ENCODE peak calls at places on chromosomes 7 and 10, in six cellular contexts. X, O, D, W, J and G are unnamed samples.

GRCh38 chr7:105268511-105269392 is 120.0 kb downstream of the SRPK2 start:
- DNase-seq in X (peak), O (peak), D (no peak), W (peak), J (peak), G (peak)

GRCh38 chr7:99393363-99394187 is 14.8 kb downstream of the PDAP1 start:
- DNase-seq in X (no peak), O (no peak), D (no peak), W (no peak), J (no peak), G (no peak)

GRCh38 chr10:100506596-100507356 is 12.9 kb downstream of the SEC31B start:
- DNase-seq in X (peak), O (peak), D (no peak), W (peak), J (peak), G (peak)

GRCh38 chr7:94908204-94909022 is 1.0 kb downstream of the PPP1R9A start:
- DNase-seq in X (peak), O (peak), D (peak), W (peak), J (peak), G (peak)

GRCh38 chr7:24134535-24134934 is 149.5 kb upstream of the NPY start:
- DNase-seq in X (no peak), O (no peak), D (no peak), W (no peak), J (no peak), G (no peak)

GRCh38 chr7:98754041-98754479 is 115.8 kb downstream of the TMEM130 start:
- DNase-seq in X (peak), O (peak), D (no peak), W (no peak), J (peak), G (no peak)

GRCh38 chr7:34596887-34597286 is 61.1 kb upstream of the NPSR1 start:
- DNase-seq in X (peak), O (no peak), D (no peak), W (peak), J (peak), G (no peak)

GRCh38 chr10:77680065-77680464 is 42.5 kb upstream of the KCNMA1 start:
- DNase-seq in X (no peak), O (no peak), D (no peak), W (no peak), J (no peak), G (no peak)

GRCh38 chr10:77872151-77872946 is 54.2 kb downstream of the DLG5 start:
- DNase-seq in X (peak), O (peak), D (peak), W (peak), J (no peak), G (peak)

GRCh38 chr7:5248201-5248885 is 34.4 kb upstream of the SLC29A4 start:
- DNase-seq in X (peak), O (peak), D (no peak), W (no peak), J (no peak), G (peak)

GRCh38 chr7:92246363-92247101 is 758 bp downstream of the ANKIB1 start:
- DNase-seq in X (peak), O (peak), D (no peak), W (no peak), J (peak), G (peak)

GRCh38 chr7:132178393-132178765 is 397.9 kb downstream of the PLXNA4 start:
- DNase-seq in X (no peak), O (no peak), D (no peak), W (no peak), J (no peak), G (no peak)

GRCh38 chr7:9407816-9408215 is 974.4 kb downstream of the NXPH1 start:
- DNase-seq in X (no peak), O (peak), D (no peak), W (no peak), J (peak), G (no peak)

GRCh38 chr7:44043902-44044301 is 600 bp upstream of the DBNL start:
- DNase-seq in X (no peak), O (no peak), D (no peak), W (no peak), J (no peak), G (no peak)

GRCh38 chr7:137772221-137772620 is 74.6 kb downstream of the DGKI start:
- DNase-seq in X (peak), O (peak), D (no peak), W (peak), J (peak), G (peak)

GRCh38 chr7:82593780-82594179 is 150.2 kb upstream of the CACNA2D1 start:
- DNase-seq in X (no peak), O (peak), D (no peak), W (no peak), J (peak), G (no peak)

GRCh38 chr10:122422266-122422980 is 32.0 kb upstream of the ARMS2 start:
- DNase-seq in X (no peak), O (no peak), D (no peak), W (no peak), J (no peak), G (no peak)

GRCh38 chr7:111744501-111745155 is 182.3 kb upstream of the IMMP2L start:
- DNase-seq in X (peak), O (peak), D (no peak), W (peak), J (peak), G (peak)

GRCh38 chr7:112453505-112454171 is 3.4 kb downstream of the IFRD1 start:
- DNase-seq in X (peak), O (peak), D (no peak), W (peak), J (peak), G (peak)

GRCh38 chr7:5523052-5523711 is 99.5 kb upstream of the TNRC18 start:
- DNase-seq in X (peak), O (no peak), D (no peak), W (peak), J (peak), G (peak)

GRCh38 chr7:135799881-135800280 is 51.3 kb upstream of the FAM180A start:
- DNase-seq in X (no peak), O (no peak), D (no peak), W (no peak), J (no peak), G (no peak)

GRCh38 chr7:110358028-110358427 is 732.9 kb upstream of the LRRN3 start:
- DNase-seq in X (no peak), O (peak), D (no peak), W (no peak), J (peak), G (no peak)

GRCh38 chr10:15168296-15168780 is at the start of gene NMT2:
- DNase-seq in X (no peak), O (peak), D (peak), W (no peak), J (no peak), G (no peak)

GRCh38 chr10:15167411-15168295 is 840 bp downstream of the NMT2 start:
- DNase-seq in X (peak), O (peak), D (peak), W (peak), J (peak), G (peak)

GRCh38 chr10:15166325-15166724 is 2.2 kb downstream of the NMT2 start:
- DNase-seq in X (peak), O (peak), D (no peak), W (no peak), J (no peak), G (peak)

GRCh38 chr10:15169555-15170407 is 1.3 kb upstream of the NMT2 start:
- DNase-seq in X (no peak), O (no peak), D (no peak), W (peak), J (no peak), G (no peak)

GRCh38 chr10:15168781-15169554 is 475 bp upstream of the NMT2 start:
- DNase-seq in X (peak), O (peak), D (peak), W (peak), J (peak), G (peak)
- H3K4me3 ChIP-seq in X (no peak), O (no peak), D (no peak), W (no peak), J (no peak), G (no peak)

DNA sequence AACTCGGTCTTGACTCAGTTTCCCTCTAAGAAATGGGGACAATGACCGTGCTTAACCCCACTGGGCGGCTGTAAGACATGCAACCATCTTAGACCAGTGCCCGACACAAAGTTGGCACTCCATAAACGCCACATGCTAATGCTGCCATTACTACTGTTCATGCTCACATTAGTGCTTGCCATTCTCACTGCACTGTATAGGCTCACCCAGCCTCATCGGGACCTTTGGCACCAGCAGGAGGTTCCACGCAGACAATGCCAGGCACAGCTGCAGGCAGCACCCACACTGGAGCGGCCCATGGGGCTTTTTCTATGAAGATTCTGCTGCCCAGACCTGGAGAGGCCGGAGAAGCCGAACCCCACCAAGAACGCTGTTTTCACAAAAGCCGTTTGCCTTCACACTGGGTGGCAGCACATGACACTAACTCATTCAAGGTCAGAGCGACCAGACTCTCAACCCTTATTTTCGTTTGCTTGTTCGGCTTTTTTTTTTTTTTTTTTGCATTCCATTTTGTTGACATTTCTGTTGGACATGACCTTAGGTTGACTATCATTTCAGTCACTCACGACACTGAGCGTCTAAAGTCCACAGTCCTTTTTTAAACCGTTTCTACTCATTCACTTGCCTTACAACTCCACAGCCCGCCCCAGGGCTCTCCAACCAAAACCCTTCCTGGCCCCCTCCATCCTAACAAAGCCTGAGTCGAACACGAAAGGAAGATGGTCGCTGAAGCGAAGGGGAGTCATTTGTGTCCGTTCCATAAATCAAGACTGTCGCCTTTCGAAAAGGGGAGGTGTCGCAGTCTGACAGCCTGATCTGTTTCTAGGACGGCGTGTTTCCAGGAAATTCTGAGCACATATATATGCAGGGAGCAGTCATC is 124.4 kb upstream of the RNF32 start:
- DNase-seq in X (no peak), O (no peak), D (no peak), W (no peak), J (no peak), G (no peak)
- TF ChIP-seq CTCF in X (no peak), O (no peak), D (no peak), W (no peak), J (no peak), G (no peak)

GRCh38 chr7:141587304-141587703 is 36.1 kb downstream of the AGK start:
- DNase-seq in X (no peak), O (no peak), D (no peak), W (no peak), J (no peak), G (no peak)

GRCh38 chr7:141588912-141589311 is 37.7 kb downstream of the AGK start:
- DNase-seq in X (no peak), O (no peak), D (no peak), W (no peak), J (no peak), G (no peak)

GRCh38 chr7:141584935-141585334 is 33.7 kb downstream of the AGK start:
- DNase-seq in X (no peak), O (no peak), D (no peak), W (no peak), J (no peak), G (no peak)

GRCh38 chr7:141585592-141586510 is 34.6 kb downstream of the AGK start:
- DNase-seq in X (peak), O (peak), D (no peak), W (peak), J (peak), G (peak)

GRCh38 chr7:141586878-141587277 is 35.7 kb downstream of the AGK start:
- DNase-seq in X (peak), O (no peak), D (no peak), W (no peak), J (no peak), G (no peak)
- H3K4me3 ChIP-seq in X (no peak), O (peak), D (no peak), W (no peak), J (no peak), G (no peak)

GRCh38 chr10:46541735-46542566 is 14.5 kb downstream of the GPRIN2 start:
- DNase-seq in X (no peak), O (no peak), D (peak), W (no peak), J (no peak), G (no peak)

GRCh38 chr10:46540412-46541016 is 15.9 kb downstream of the GPRIN2 start:
- DNase-seq in X (no peak), O (no peak), D (peak), W (no peak), J (no peak), G (no peak)

GRCh38 chr10:46542567-46543323 is 13.7 kb downstream of the GPRIN2 start:
- DNase-seq in X (no peak), O (no peak), D (peak), W (no peak), J (no peak), G (no peak)

GRCh38 chr10:46539596-46540411 is 16.7 kb downstream of the GPRIN2 start:
- DNase-seq in X (peak), O (peak), D (peak), W (no peak), J (peak), G (peak)

GRCh38 chr10:46541017-46541661 is 15.3 kb downstream of the GPRIN2 start:
- DNase-seq in X (peak), O (no peak), D (peak), W (peak), J (no peak), G (no peak)
- TF ChIP-seq CTCF in X (peak), O (no peak), D (no peak), W (no peak), J (no peak), G (peak)

DNA sequence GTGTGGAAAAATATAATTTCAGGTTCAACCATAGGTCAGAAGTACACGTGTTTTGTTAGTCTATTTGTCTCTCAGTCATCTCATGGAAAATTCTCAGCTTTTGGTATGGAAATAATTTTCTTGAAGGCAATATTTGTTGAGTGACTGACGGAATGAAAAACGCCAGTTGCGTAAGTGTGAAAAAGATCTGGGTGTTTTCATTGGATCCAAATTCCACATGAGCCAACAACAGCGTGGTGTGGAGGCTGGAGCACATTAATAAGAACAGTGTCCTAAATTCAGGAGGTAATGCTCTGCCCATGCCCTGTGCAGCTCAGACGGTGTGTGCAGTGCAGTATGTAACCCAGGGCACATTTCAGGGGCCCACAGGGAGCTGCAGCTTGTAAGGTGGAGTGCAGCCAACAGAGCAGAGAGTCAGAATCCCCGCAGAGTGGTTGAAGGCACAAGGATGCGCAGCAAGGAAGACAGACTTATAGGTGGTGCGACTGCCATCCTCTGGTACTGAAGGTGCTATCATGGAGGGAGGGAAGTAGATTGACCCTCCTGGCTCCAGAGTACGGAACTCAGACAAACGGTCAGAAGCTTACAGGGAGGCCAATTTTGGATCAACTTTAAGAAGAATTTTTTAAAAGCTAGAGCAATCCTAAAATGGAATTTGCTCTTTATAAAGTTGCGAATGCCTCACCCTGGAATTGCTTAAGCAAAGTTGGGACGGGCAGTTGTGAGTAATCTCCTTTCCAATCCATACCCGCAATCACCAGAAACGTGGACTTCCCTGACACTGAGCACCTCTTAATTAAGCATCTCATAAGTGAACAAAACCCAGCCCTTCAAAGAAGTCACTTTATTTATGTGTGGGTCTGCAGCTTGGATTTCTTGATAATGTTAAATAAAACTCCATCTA is 38.0 kb downstream of the EGFR start:
- DNase-seq in X (peak), O (no peak), D (no peak), W (peak), J (peak), G (peak)
- H3K4me3 ChIP-seq in X (no peak), O (no peak), D (no peak), W (peak), J (no peak), G (no peak)

GRCh38 chr7:47671358-47671757 is 89.4 kb upstream of the TNS3 start:
- DNase-seq in X (no peak), O (no peak), D (no peak), W (no peak), J (no peak), G (no peak)

GRCh38 chr7:47670738-47671137 is 88.8 kb upstream of the TNS3 start:
- DNase-seq in X (no peak), O (no peak), D (no peak), W (no peak), J (no peak), G (no peak)

GRCh38 chr7:47666164-47666862 is 84.4 kb upstream of the TNS3 start:
- DNase-seq in X (no peak), O (peak), D (no peak), W (peak), J (peak), G (peak)

GRCh38 chr7:47672267-47672920 is 90.5 kb upstream of the TNS3 start:
- DNase-seq in X (no peak), O (no peak), D (no peak), W (no peak), J (no peak), G (no peak)

GRCh38 chr7:47669178-47669878 is 87.4 kb upstream of the TNS3 start:
- DNase-seq in X (peak), O (peak), D (peak), W (peak), J (peak), G (peak)
- TF ChIP-seq CTCF in X (no peak), O (no peak), D (no peak), W (no peak), J (no peak), G (peak)